ENCODE peak calls at places on chromosomes 6 and 20, in six cellular contexts. E, B, D, P, R and S are unnamed samples.

GRCh38 chr6:31663961-31664789 is 622 bp downstream of the GPANK1 start:
- DNase-seq in E (no peak), B (no peak), D (no peak), P (no peak), R (peak; percentile 10), S (no peak)

GRCh38 chr6:50062051-50062450 is 12.3 kb upstream of the DEFB112 start:
- DNase-seq in E (no peak), B (peak; percentile 1), D (no peak), P (no peak), R (no peak), S (no peak)

GRCh38 chr6:65818576-65818975 is 111.5 kb upstream of the EYS start:
- DNase-seq in E (no peak), B (no peak), D (no peak), P (no peak), R (no peak), S (no peak)

GRCh38 chr20:45913105-45913504 is 1.1 kb upstream of the PLTP start:
- DNase-seq in E (no peak), B (no peak), D (no peak), P (no peak), R (no peak), S (no peak)

GRCh38 chr6:141561154-141561553 is 571.6 kb upstream of the GJE1 start:
- DNase-seq in E (no peak), B (no peak), D (no peak), P (no peak), R (no peak), S (no peak)

GRCh38 chr6:148324297-148325007 is 18.2 kb upstream of the SASH1 start:
- DNase-seq in E (no peak), B (no peak), D (no peak), P (no peak), R (no peak), S (no peak)

GRCh38 chr20:61737346-61737745 is 328.3 kb downstream of the TAF4 start:
- DNase-seq in E (no peak), B (no peak), D (no peak), P (no peak), R (no peak), S (no peak)

GRCh38 chr20:6173481-6173880 is 50.7 kb upstream of the FERMT1 start:
- DNase-seq in E (no peak), B (no peak), D (no peak), P (no peak), R (no peak), S (no peak)

GRCh38 chr20:36167826-36168634 is 13.5 kb downstream of the EPB41L1 start:
- DNase-seq in E (no peak), B (no peak), D (no peak), P (no peak), R (no peak), S (no peak)

GRCh38 chr20:64050261-64051032 is 1.0 kb upstream of the SOX18 start:
- DNase-seq in E (no peak), B (no peak), D (no peak), P (no peak), R (no peak), S (no peak)

GRCh38 chr20:34022154-34022842 is 28.6 kb downstream of the RALY start:
- DNase-seq in E (peak; percentile 32), B (no peak), D (no peak), P (peak; percentile 64), R (no peak), S (no peak)

GRCh38 chr20:43727980-43728590 is 1.3 kb upstream of the GTSF1L start:
- DNase-seq in E (no peak), B (no peak), D (no peak), P (no peak), R (no peak), S (no peak)

GRCh38 chr6:89590133-89590532 is 48.4 kb downstream of the LYRM2 start:
- DNase-seq in E (no peak), B (no peak), D (no peak), P (no peak), R (no peak), S (no peak)

GRCh38 chr20:4041748-4042411 is 26.5 kb upstream of the RNF24 start:
- DNase-seq in E (no peak), B (no peak), D (no peak), P (peak; percentile 56), R (no peak), S (no peak)

GRCh38 chr6:118617350-118617957 is 33.9 kb downstream of the CEP85L start:
- DNase-seq in E (no peak), B (no peak), D (no peak), P (no peak), R (no peak), S (no peak)

GRCh38 chr6:110389689-110390382 is 25.5 kb downstream of the DDO start:
- DNase-seq in E (peak; percentile 48), B (no peak), D (no peak), P (peak; percentile 72), R (no peak), S (no peak)

GRCh38 chr6:165308926-165309731 is at the start of gene C6orf118:
- DNase-seq in E (peak; percentile 7), B (peak; percentile 78), D (no peak), P (peak; percentile 77), R (peak; percentile 14), S (peak; percentile 11)

GRCh38 chr6:162385980-162386379 is 341.6 kb downstream of the PRKN start:
- DNase-seq in E (no peak), B (no peak), D (no peak), P (no peak), R (no peak), S (no peak)

GRCh38 chr6:52534966-52535390 is 41.9 kb downstream of the TRAM2 start:
- DNase-seq in E (no peak), B (no peak), D (no peak), P (no peak), R (no peak), S (no peak)

GRCh38 chr6:87322304-87323212 is at the start of gene SMIM8:
- DNase-seq in E (peak; percentile 69), B (peak; percentile 84), D (peak; percentile 90), P (peak; percentile 82), R (peak; percentile 65), S (peak; percentile 65)

GRCh38 chr6:128333581-128334223 is 186.7 kb downstream of the PTPRK start:
- DNase-seq in E (no peak), B (no peak), D (no peak), P (no peak), R (no peak), S (no peak)

GRCh38 chr6:111541720-111542065 is 58.7 kb upstream of the REV3L start:
- DNase-seq in E (no peak), B (no peak), D (no peak), P (no peak), R (no peak), S (no peak)

GRCh38 chr6:159126590-159126989 is 42.6 kb upstream of the FNDC1 start:
- DNase-seq in E (no peak), B (no peak), D (no peak), P (no peak), R (peak; percentile 41), S (peak; percentile 62)

GRCh38 chr6:3337521-3338350 is 79.0 kb downstream of the PSMG4 start:
- DNase-seq in E (no peak), B (no peak), D (no peak), P (peak; percentile 50), R (no peak), S (no peak)

GRCh38 chr6:161370882-161371281 is 97.0 kb upstream of the AGPAT4 start:
- DNase-seq in E (peak; percentile 36), B (peak; percentile 66), D (peak; percentile 63), P (peak; percentile 67), R (peak; percentile 39), S (peak; percentile 77)

GRCh38 chr6:143745160-143746133 is 67.7 kb downstream of the PHACTR2 start:
- DNase-seq in E (no peak), B (peak; percentile 40), D (no peak), P (no peak), R (peak; percentile 7), S (peak; percentile 33)

GRCh38 chr20:21396921-21397340 is 395 bp downstream of the NKX2-4 start:
- DNase-seq in E (no peak), B (no peak), D (peak; percentile 8), P (no peak), R (no peak), S (no peak)

GRCh38 chr6:26331809-26332226 is 33.2 kb upstream of the BTN3A2 start:
- DNase-seq in E (no peak), B (no peak), D (peak; percentile 22), P (peak; percentile 25), R (no peak), S (no peak)

GRCh38 chr6:163146036-163146435 is 268.5 kb upstream of the QKI start:
- DNase-seq in E (no peak), B (no peak), D (no peak), P (no peak), R (no peak), S (no peak)

GRCh38 chr20:59006864-59007757 is at the start of gene CTSZ:
- DNase-seq in E (peak; percentile 26), B (peak; percentile 38), D (peak; percentile 55), P (peak; percentile 40), R (peak; percentile 55), S (peak; percentile 26)

GRCh38 chr6:35831257-35832007 is 26.3 kb downstream of the LHFPL5 start:
- DNase-seq in E (no peak), B (no peak), D (no peak), P (no peak), R (no peak), S (no peak)

GRCh38 chr6:25050356-25050755 is 114.6 kb upstream of the RIPOR2 start:
- DNase-seq in E (peak; percentile 86), B (no peak), D (peak; percentile 47), P (peak; percentile 94), R (no peak), S (no peak)

GRCh38 chr6:75604294-75604693 is 2.6 kb downstream of the SENP6 start:
- DNase-seq in E (no peak), B (no peak), D (no peak), P (no peak), R (no peak), S (no peak)

GRCh38 chr20:40314278-40314677 is 374.8 kb downstream of the MAFB start:
- DNase-seq in E (no peak), B (no peak), D (no peak), P (no peak), R (no peak), S (peak; percentile 33)

GRCh38 chr6:130885392-130886192 is 58.4 kb downstream of the SMLR1 start:
- DNase-seq in E (peak; percentile 48), B (peak; percentile 81), D (peak; percentile 42), P (peak; percentile 81), R (peak; percentile 44), S (peak; percentile 84)

GRCh38 chr20:19726126-19726525 is 31.9 kb upstream of the RIN2 start:
- DNase-seq in E (no peak), B (no peak), D (no peak), P (no peak), R (no peak), S (no peak)